ENCODE peak calls at places on chromosomes 5 and 9, in four cellular contexts. I is neural crest cell, Q is HFFc6, K is choroid plexus epithelial cell. B is an unnamed sample.

GRCh38 chr5:132665681-132666080 is 7.7 kb downstream of the IL13 start:
- DNase-seq in I (no peak), K (no peak), Q (no peak), B (no peak)

GRCh38 chr9:112360047-112360804 is 19.7 kb upstream of the HSDL2 start:
- DNase-seq in K (peak; percentile 42), I (no peak), Q (peak; percentile 41), B (no peak)

GRCh38 chr9:129887210-129888084 is 52.2 kb downstream of the USP20 start:
- DNase-seq in K (peak; percentile 70), Q (peak; percentile 33), I (no peak), B (no peak)

GRCh38 chr5:138738399-138738798 is 14.8 kb upstream of the CTNNA1 start:
- DNase-seq in I (no peak), K (no peak), Q (no peak), B (no peak)

GRCh38 chr5:149382517-149383220 is 3.6 kb upstream of the IL17B start:
- DNase-seq in I (no peak), K (no peak), Q (no peak), B (no peak)

GRCh38 chr5:16082053-16082452 is 97.5 kb downstream of the MARCHF11 start:
- DNase-seq in Q (no peak), I (no peak), K (no peak), B (no peak)

GRCh38 chr5:144880513-144880912 is 709.8 kb downstream of the KCTD16 start:
- DNase-seq in Q (no peak), I (no peak), K (no peak), B (no peak)

GRCh38 chr9:79341561-79341960 is 230.2 kb upstream of the TLE4 start:
- DNase-seq in K (no peak), I (no peak), Q (no peak), B (no peak)

GRCh38 chr5:82734291-82734690 is 342.9 kb downstream of the TMEM167A start:
- DNase-seq in Q (no peak), I (no peak), K (peak; percentile 5), B (no peak)

GRCh38 chr5:36902353-36902752 is 25.8 kb downstream of the NIPBL start:
- DNase-seq in Q (no peak), I (no peak), K (no peak), B (no peak)

GRCh38 chr9:116416421-116416820 is 262.8 kb downstream of the PAPPA start:
- DNase-seq in I (no peak), Q (no peak), K (no peak), B (no peak)

GRCh38 chr5:154642499-154643245 is 112.5 kb upstream of the LARP1 start:
- DNase-seq in I (no peak), Q (peak; percentile 15), K (peak; percentile 47), B (no peak)

GRCh38 chr9:974064-974992 is 2.1 kb upstream of the DMRT3 start:
- DNase-seq in Q (no peak), I (no peak), K (no peak), B (no peak)

GRCh38 chr5:180414176-180414575 is 61.0 kb upstream of the GFPT2 start:
- DNase-seq in Q (no peak), I (no peak), K (no peak), B (no peak)

GRCh38 chr5:107157811-107158210 is 512.9 kb downstream of the EFNA5 start:
- DNase-seq in I (no peak), K (no peak), Q (no peak), B (no peak)

GRCh38 chr9:2418619-2419018 is 203.0 kb upstream of the VLDLR start:
- DNase-seq in I (no peak), K (peak; percentile 94), Q (no peak), B (no peak)

GRCh38 chr9:17627641-17628040 is 48.8 kb downstream of the SH3GL2 start:
- DNase-seq in I (no peak), Q (peak; percentile 25), K (no peak), B (no peak)

GRCh38 chr5:177389368-177390169 is 5.3 kb downstream of the SLC34A1 start:
- DNase-seq in K (peak; percentile 96), I (peak; percentile 23), Q (peak; percentile 96), B (no peak)

GRCh38 chr5:71828641-71829040 is 109.6 kb downstream of the CARTPT start:
- DNase-seq in I (no peak), Q (peak; percentile 44), K (peak; percentile 32), B (no peak)

GRCh38 chr9:131482343-131483006 is 20.2 kb upstream of the POMT1 start:
- DNase-seq in I (no peak), Q (no peak), K (no peak), B (no peak)

GRCh38 chr9:76215066-76215465 is 179.2 kb downstream of the RFK start:
- DNase-seq in K (peak; percentile 66), I (no peak), Q (peak; percentile 26), B (no peak)

GRCh38 chr5:12840972-12841371 is 936.7 kb upstream of the CTNND2 start:
- DNase-seq in I (no peak), K (no peak), Q (no peak), B (no peak)

GRCh38 chr5:108146222-108146621 is 235.7 kb downstream of the FBXL17 start:
- DNase-seq in K (no peak), Q (no peak), I (no peak), B (no peak)

GRCh38 chr5:160272889-160273288 is 39.5 kb downstream of the CCNJL start:
- DNase-seq in K (no peak), I (no peak), Q (no peak), B (no peak)

GRCh38 chr5:55022454-55022853 is 1.6 kb upstream of the GZMK start:
- DNase-seq in Q (no peak), K (no peak), I (no peak), B (no peak)

GRCh38 chr5:18236386-18236785 is 602.1 kb downstream of the TAF11L14 start:
- DNase-seq in K (peak; percentile 19), I (no peak), Q (no peak), B (no peak)

GRCh38 chr9:80012557-80013330 is 441.0 kb downstream of the TLE4 start:
- DNase-seq in Q (no peak), I (no peak), K (peak; percentile 17), B (no peak)

GRCh38 chr9:132472199-132472598 is 62.2 kb downstream of the CFAP77 start:
- DNase-seq in K (no peak), Q (no peak), I (no peak), B (no peak)

GRCh38 chr9:129232839-129233568 is 54.9 kb upstream of the IER5L start:
- DNase-seq in Q (no peak), K (peak; percentile 41), I (no peak), B (no peak)

GRCh38 chr5:159038907-159039306 is 60.8 kb downstream of the EBF1 start:
- DNase-seq in I (no peak), Q (peak; percentile 36), K (peak; percentile 89), B (no peak)

GRCh38 chr5:66840527-66841013 is 244.4 kb downstream of the MAST4 start:
- DNase-seq in Q (no peak), I (no peak), K (no peak), B (no peak)

GRCh38 chr9:93089024-93089423 is 7.0 kb upstream of the CARD19 start:
- DNase-seq in K (no peak), Q (no peak), I (no peak), B (no peak)

GRCh38 chr9:29200650-29201049 is 1627.4 kb upstream of the C9orf72 start:
- DNase-seq in K (no peak), I (no peak), Q (no peak), B (no peak)

GRCh38 chr5:24749701-24750100 is 104.9 kb upstream of the CDH10 start:
- DNase-seq in I (no peak), Q (no peak), K (peak; percentile 3), B (no peak)

GRCh38 chr5:95711501-95712346 is 19.4 kb upstream of the RHOBTB3 start:
- DNase-seq in I (no peak), K (no peak), Q (no peak), B (no peak)

GRCh38 chr9:1100945-1101344 is 50.8 kb downstream of the DMRT2 start:
- DNase-seq in I (peak; percentile 28), Q (no peak), K (peak; percentile 50), B (peak; percentile 25)

GRCh38 chr5:32017638-32018429 is 156.3 kb downstream of the GOLPH3 start:
- DNase-seq in Q (no peak), I (no peak), K (peak; percentile 69), B (no peak)

GRCh38 chr5:92378961-92379611 is 996.0 kb upstream of the ARRDC3 start:
- DNase-seq in K (peak; percentile 76), I (no peak), Q (no peak), B (no peak)